ENCODE peak calls at places on chromosomes 5 and 9, in four cellular contexts. One of them, this sample, is unnamed.

GRCh38 chr5:158522761-158523160 is 577.0 kb downstream of the EBF1 start:
- DNase-seq in SK-N-SH: no peak
- DNase-seq in K562: no peak
- DNase-seq in H1: no peak
- DNase-seq in this sample: no peak

GRCh38 chr9:35374436-35374835 is 115.5 kb upstream of the RUSC2 start:
- DNase-seq in SK-N-SH: no peak
- DNase-seq in K562: no peak
- DNase-seq in H1: no peak
- DNase-seq in this sample: no peak

GRCh38 chr5:102975457-102976182 is 144.3 kb downstream of the GIN1 start:
- DNase-seq in SK-N-SH: no peak
- DNase-seq in K562: no peak
- DNase-seq in H1: no peak
- DNase-seq in this sample: no peak

GRCh38 chr5:2746642-2747041 is 4.8 kb downstream of the IRX2 start:
- DNase-seq in SK-N-SH: no peak
- DNase-seq in K562: no peak
- DNase-seq in H1: no peak
- DNase-seq in this sample: no peak

GRCh38 chr9:2657427-2657826 is 35.8 kb downstream of the VLDLR start:
- DNase-seq in SK-N-SH: no peak
- DNase-seq in K562: no peak
- DNase-seq in H1: no peak
- DNase-seq in this sample: no peak

GRCh38 chr5:120139039-120139438 is 325.1 kb upstream of the PRR16 start:
- DNase-seq in SK-N-SH: no peak
- DNase-seq in K562: no peak
- DNase-seq in H1: no peak
- DNase-seq in this sample: no peak

GRCh38 chr9:88998911-88999310 is 7.6 kb downstream of the S1PR3 start:
- DNase-seq in SK-N-SH: no peak
- DNase-seq in K562: no peak
- DNase-seq in H1: no peak
- DNase-seq in this sample: no peak

GRCh38 chr9:88953401-88954029 is 37.8 kb upstream of the S1PR3 start:
- DNase-seq in SK-N-SH: no peak
- DNase-seq in K562: no peak
- DNase-seq in H1: no peak
- DNase-seq in this sample: no peak

GRCh38 chr5:532521-533242 is 8.4 kb upstream of the SLC9A3 start:
- DNase-seq in SK-N-SH: no peak
- DNase-seq in K562: no peak
- DNase-seq in H1: no peak
- DNase-seq in this sample: no peak

GRCh38 chr9:134275379-134275778 is 50.9 kb upstream of the RXRA start:
- DNase-seq in SK-N-SH: peak; percentile 60
- DNase-seq in K562: peak; percentile 52
- DNase-seq in H1: peak; percentile 9
- DNase-seq in this sample: peak; percentile 47

GRCh38 chr9:108903437-108904103 is 30.4 kb downstream of the ELP1 start:
- DNase-seq in SK-N-SH: no peak
- DNase-seq in K562: no peak
- DNase-seq in H1: no peak
- DNase-seq in this sample: no peak
- TF ChIP-seq TEAD4 in SK-N-SH: no peak
- TF ChIP-seq TEAD4 in K562: no peak
- TF ChIP-seq TEAD4 in H1: no peak
- TF ChIP-seq TEAD4 in this sample: no peak

GRCh38 chr9:136084191-136084944 is 10.7 kb downstream of the NACC2 start:
- DNase-seq in SK-N-SH: peak; percentile 22
- DNase-seq in K562: no peak
- DNase-seq in H1: no peak
- DNase-seq in this sample: no peak

GRCh38 chr9:136086213-136086881 is 8.7 kb downstream of the NACC2 start:
- DNase-seq in SK-N-SH: peak; percentile 77
- DNase-seq in K562: no peak
- DNase-seq in H1: no peak
- DNase-seq in this sample: peak; percentile 14

GRCh38 chr9:136087741-136088480 is 7.2 kb downstream of the NACC2 start:
- DNase-seq in SK-N-SH: peak; percentile 45
- DNase-seq in K562: no peak
- DNase-seq in H1: no peak
- DNase-seq in this sample: no peak

GRCh38 chr9:136086951-136087740 is 7.9 kb downstream of the NACC2 start:
- DNase-seq in SK-N-SH: peak; percentile 28
- DNase-seq in K562: no peak
- DNase-seq in H1: no peak
- DNase-seq in this sample: no peak

GRCh38 chr9:136085815-136086212 is 9.3 kb downstream of the NACC2 start:
- DNase-seq in SK-N-SH: peak; percentile 39
- DNase-seq in K562: no peak
- DNase-seq in H1: no peak
- DNase-seq in this sample: no peak
- TF ChIP-seq MAX in SK-N-SH: no peak
- TF ChIP-seq MAX in K562: no peak
- TF ChIP-seq MAX in H1: no peak
- TF ChIP-seq MAX in this sample: no peak

GRCh38 chr5:94893404-94894145 is 275.1 kb downstream of the SLF1 start:
- DNase-seq in SK-N-SH: peak; percentile 47
- DNase-seq in K562: no peak
- DNase-seq in H1: no peak
- DNase-seq in this sample: no peak
- TF ChIP-seq TEAD4 in SK-N-SH: no peak
- TF ChIP-seq TEAD4 in K562: no peak
- TF ChIP-seq TEAD4 in H1: no peak
- TF ChIP-seq TEAD4 in this sample: no peak

DNA sequence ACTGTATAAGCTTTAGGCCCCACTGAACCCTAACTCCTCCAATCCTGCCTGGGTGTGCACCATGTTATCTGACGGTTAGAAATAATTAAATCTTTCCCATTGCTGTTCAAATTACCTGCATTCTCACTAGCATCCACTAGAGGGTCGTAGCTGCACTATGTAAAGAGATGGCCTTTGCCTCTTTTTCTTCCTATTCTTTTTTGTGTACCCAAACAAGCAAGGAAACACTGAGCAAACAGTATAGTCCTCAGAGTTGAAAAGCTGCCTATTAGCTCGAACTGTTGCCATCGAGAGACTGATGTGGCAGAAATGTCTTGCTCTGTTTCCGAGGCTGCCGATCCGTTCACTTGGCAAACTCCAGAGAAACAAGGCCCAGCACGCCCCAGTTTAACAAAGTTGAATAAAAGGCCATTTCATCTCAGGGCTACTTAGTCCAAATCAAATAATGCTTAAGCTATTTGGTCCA is 163.8 kb upstream of the TRPM3 start:
- DNase-seq in SK-N-SH: peak; percentile 32
- DNase-seq in K562: peak; percentile 25
- DNase-seq in H1: no peak
- DNase-seq in this sample: peak; percentile 24
- TF ChIP-seq MAX in SK-N-SH: no peak
- TF ChIP-seq MAX in K562: no peak
- TF ChIP-seq MAX in H1: no peak
- TF ChIP-seq MAX in this sample: no peak

GRCh38 chr9:131629827-131630205 is 84.5 kb downstream of the PRRT1B start:
- DNase-seq in SK-N-SH: no peak
- DNase-seq in K562: no peak
- DNase-seq in H1: no peak
- DNase-seq in this sample: no peak
- TF ChIP-seq TEAD4 in SK-N-SH: no peak
- TF ChIP-seq TEAD4 in K562: no peak
- TF ChIP-seq TEAD4 in H1: no peak
- TF ChIP-seq TEAD4 in this sample: no peak

GRCh38 chr9:137613738-137614523 is 4.9 kb upstream of the EHMT1 start:
- DNase-seq in SK-N-SH: no peak
- DNase-seq in K562: no peak
- DNase-seq in H1: no peak
- DNase-seq in this sample: no peak
- TF ChIP-seq MAX in SK-N-SH: no peak
- TF ChIP-seq MAX in K562: no peak
- TF ChIP-seq MAX in H1: no peak
- TF ChIP-seq MAX in this sample: no peak

DNA sequence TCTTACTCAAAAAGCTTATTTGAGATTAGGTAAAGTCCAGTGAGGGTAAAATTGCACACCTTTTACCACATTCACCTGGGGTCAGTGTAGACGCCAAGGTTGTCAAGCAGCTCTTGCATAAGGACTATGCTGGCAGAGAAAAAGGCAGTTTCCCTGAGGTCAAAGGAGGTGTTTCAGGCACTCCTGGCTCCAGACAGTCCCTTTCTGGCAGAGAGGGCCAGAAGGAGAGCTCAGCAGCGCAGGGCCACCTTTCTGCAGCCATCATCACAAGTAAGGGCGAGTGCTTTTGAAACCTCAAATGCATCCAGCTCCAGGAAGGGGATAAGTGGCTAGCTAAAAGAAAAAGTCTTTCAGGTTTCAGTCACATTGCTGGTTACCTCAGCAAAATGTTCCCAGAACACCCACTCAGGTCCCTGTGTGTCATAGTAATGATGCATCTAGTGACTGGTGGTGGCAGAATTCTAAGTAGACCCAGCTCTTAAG is 16.7 kb upstream of the IL13 start:
- DNase-seq in SK-N-SH: no peak
- DNase-seq in K562: no peak
- DNase-seq in H1: no peak
- DNase-seq in this sample: no peak
- TF ChIP-seq TEAD4 in SK-N-SH: no peak
- TF ChIP-seq TEAD4 in K562: no peak
- TF ChIP-seq TEAD4 in H1: no peak
- TF ChIP-seq TEAD4 in this sample: no peak

GRCh38 chr5:100723229-100723628 is 179.9 kb downstream of the ST8SIA4 start:
- DNase-seq in SK-N-SH: no peak
- DNase-seq in K562: no peak
- DNase-seq in H1: no peak
- DNase-seq in this sample: no peak

GRCh38 chr5:100726116-100726515 is 177.0 kb downstream of the ST8SIA4 start:
- DNase-seq in SK-N-SH: no peak
- DNase-seq in K562: no peak
- DNase-seq in H1: no peak
- DNase-seq in this sample: no peak

DNA sequence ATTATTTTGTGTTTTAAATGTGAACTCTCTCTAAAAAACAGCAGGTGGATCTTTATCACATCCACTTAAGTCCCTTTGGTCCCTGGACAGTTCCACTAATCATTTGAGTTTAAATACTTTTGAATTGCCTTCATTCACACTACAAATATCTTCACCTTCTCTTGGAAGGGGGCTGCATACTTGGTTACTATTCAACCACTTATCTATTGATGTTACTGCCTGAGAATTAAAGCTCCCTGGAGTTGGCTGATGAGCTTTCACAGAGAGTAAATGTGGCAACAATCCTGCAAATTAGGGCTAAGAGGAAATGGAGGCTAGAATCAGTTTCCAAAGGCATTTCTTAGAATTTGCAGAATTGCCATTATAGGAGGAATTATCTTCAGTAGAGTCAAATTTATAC is 180.4 kb downstream of the ST8SIA4 start:
- DNase-seq in SK-N-SH: no peak
- DNase-seq in K562: no peak
- DNase-seq in H1: no peak
- DNase-seq in this sample: no peak
- TF ChIP-seq MAX in SK-N-SH: no peak
- TF ChIP-seq MAX in K562: no peak
- TF ChIP-seq MAX in H1: no peak
- TF ChIP-seq MAX in this sample: no peak

GRCh38 chr5:122907238-122907637 is 61.8 kb downstream of the SNX24 start:
- DNase-seq in SK-N-SH: no peak
- DNase-seq in K562: no peak
- DNase-seq in H1: no peak
- DNase-seq in this sample: no peak
- TF ChIP-seq TEAD4 in SK-N-SH: peak; percentile 60
- TF ChIP-seq TEAD4 in K562: no peak
- TF ChIP-seq TEAD4 in H1: no peak
- TF ChIP-seq TEAD4 in this sample: no peak

GRCh38 chr9:123425261-123425821 is 69.3 kb downstream of the CRB2 start:
- DNase-seq in SK-N-SH: no peak
- DNase-seq in K562: no peak
- DNase-seq in H1: no peak
- DNase-seq in this sample: no peak

GRCh38 chr9:123424131-123424530 is 68.1 kb downstream of the CRB2 start:
- DNase-seq in SK-N-SH: no peak
- DNase-seq in K562: no peak
- DNase-seq in H1: no peak
- DNase-seq in this sample: no peak

GRCh38 chr9:123425836-123426365 is 69.9 kb downstream of the CRB2 start:
- DNase-seq in SK-N-SH: no peak
- DNase-seq in K562: no peak
- DNase-seq in H1: no peak
- DNase-seq in this sample: no peak

GRCh38 chr9:123424552-123425225 is 68.7 kb downstream of the CRB2 start:
- DNase-seq in SK-N-SH: no peak
- DNase-seq in K562: no peak
- DNase-seq in H1: no peak
- DNase-seq in this sample: no peak

GRCh38 chr9:123426406-123426805 is 70.4 kb downstream of the CRB2 start:
- DNase-seq in SK-N-SH: no peak
- DNase-seq in K562: no peak
- DNase-seq in H1: no peak
- DNase-seq in this sample: no peak
- TF ChIP-seq MAX in SK-N-SH: no peak
- TF ChIP-seq MAX in K562: no peak
- TF ChIP-seq MAX in H1: no peak
- TF ChIP-seq MAX in this sample: no peak

This sample was measured in WTC11.